ENCODE peak calls at places on chromosomes 1 and 21, in eight cellular contexts. F is kidney epithelial cell; K is A673; V is T-helper 9 cell; U is RCC 7860; S is activated CD4-positive, alpha-beta T cell treated with anti-CD3 and anti-CD28 coated beads for 4 hours; X is HFFc6; G is activated CD8-positive, alpha-beta memory T cell treated with anti-CD3 and anti-CD28 coated beads for 48 hours. A is an unnamed sample.
A peak's percentile ranks its signal among the peaks of the same experiment; 100 is the strongest.

GRCh38 chr1:59025898-59026426 is 242.1 kb upstream of the JUN start:
- DNase-seq in F (no peak), G (no peak), S (no peak), U (peak; percentile 34), X (no peak), K (no peak), V (no peak), A (no peak)

GRCh38 chr21:43467785-43468184 is 40.9 kb upstream of the SIK1 start:
- DNase-seq in F (no peak), G (no peak), S (no peak), V (no peak), U (no peak), K (no peak), X (no peak), A (no peak)

GRCh38 chr1:171940373-171940772 is 99.1 kb downstream of the DNM3 start:
- DNase-seq in S (no peak), F (no peak), G (no peak), K (no peak), V (no peak), X (no peak), U (no peak), A (no peak)

GRCh38 chr1:192980856-192981255 is 78.3 kb downstream of the UCHL5 start:
- DNase-seq in F (no peak), S (no peak), G (no peak), K (no peak), V (no peak), U (peak; percentile 57), X (no peak), A (no peak)

GRCh38 chr1:65159801-65160523 is 12.0 kb downstream of the AK4 start:
- DNase-seq in X (no peak), V (no peak), G (no peak), S (no peak), U (no peak), F (no peak), K (no peak), A (no peak)

GRCh38 chr1:95686217-95686616 is 452.2 kb downstream of the RWDD3 start:
- DNase-seq in S (no peak), U (no peak), X (no peak), F (no peak), G (no peak), V (no peak), K (no peak), A (no peak)

GRCh38 chr1:235295902-235296350 is 32.1 kb downstream of the ARID4B start:
- DNase-seq in V (no peak), K (no peak), F (peak; percentile 16), S (no peak), X (peak; percentile 10), U (no peak), G (no peak), A (no peak)

GRCh38 chr21:41752231-41752681 is 14.6 kb downstream of the RIPK4 start:
- DNase-seq in S (no peak), F (no peak), V (no peak), K (peak; percentile 95), G (no peak), U (peak; percentile 76), X (peak; percentile 63), A (no peak)

GRCh38 chr1:28885472-28885877 is 28.9 kb upstream of the EPB41 start:
- DNase-seq in V (no peak), F (no peak), S (no peak), K (peak; percentile 37), U (no peak), G (no peak), X (no peak), A (no peak)

GRCh38 chr21:37273911-37274690 is 7.0 kb upstream of the VPS26C start:
- DNase-seq in K (no peak), X (no peak), F (no peak), U (no peak), V (no peak), G (no peak), S (no peak), A (no peak)

GRCh38 chr1:224989615-224990014 is 60.1 kb downstream of the DNAH14 start:
- DNase-seq in V (no peak), X (no peak), S (no peak), U (no peak), G (no peak), K (no peak), F (no peak), A (no peak)

GRCh38 chr1:220151454-220151853 is 57.5 kb downstream of the IARS2 start:
- DNase-seq in F (no peak), S (no peak), K (no peak), G (no peak), U (no peak), X (no peak), V (no peak), A (no peak)

GRCh38 chr21:15365751-15366392 is 301.1 kb upstream of the NRIP1 start:
- DNase-seq in F (no peak), X (no peak), U (no peak), S (no peak), V (no peak), G (no peak), K (no peak), A (no peak)

GRCh38 chr1:157773723-157774350 is 3.1 kb downstream of the FCRL2 start:
- DNase-seq in V (no peak), X (no peak), G (no peak), K (peak; percentile 35), S (no peak), U (no peak), F (no peak), A (no peak)

GRCh38 chr1:154276797-154277196 is 4.4 kb downstream of the HAX1 start:
- DNase-seq in V (peak; percentile 10), X (no peak), F (no peak), S (peak; percentile 19), U (no peak), K (no peak), G (no peak), A (no peak)

GRCh38 chr21:33543505-33544129 is 779 bp downstream of the SON start:
- DNase-seq in S (no peak), K (no peak), V (peak; percentile 49), F (no peak), G (peak; percentile 61), U (peak; percentile 51), X (peak; percentile 20), A (peak; percentile 80)

GRCh38 chr1:159214149-159214760 is 9.6 kb downstream of the ACKR1 start:
- DNase-seq in S (peak; percentile 6), V (no peak), G (no peak), X (peak; percentile 29), K (peak; percentile 49), F (no peak), U (peak; percentile 11), A (no peak)

GRCh38 chr1:116574581-116575291 is 3.9 kb upstream of the CD58 start:
- DNase-seq in G (no peak), K (peak; percentile 79), V (peak; percentile 36), U (peak; percentile 25), F (no peak), X (peak; percentile 48), S (peak; percentile 39), A (no peak)